ENCODE peak calls at places on chromosomes 1 and 21, in nine cellular contexts. F is NCI-H1105, K is T-helper 1 cell, R is cardiac fibroblast, J is NCI-H1417, I is foreskin melanocyte, C is T follicular helper cell, N is activated B cell treated with CpG ODN at 0.5 μM for 24 hours, Z is left colon. W is an unnamed sample.

GRCh38 chr1:205379056-205379455 is 22.3 kb upstream of the KLHDC8A start:
- DNase-seq in F (no peak), K (no peak), R (no peak), J (no peak), I (no peak), C (no peak), N (no peak), Z (no peak), W (no peak)

GRCh38 chr1:62082456-62083363 is 111.9 kb upstream of the L1TD1 start:
- DNase-seq in F (peak; percentile 8), K (no peak), R (peak; percentile 63), J (peak; percentile 5), I (peak; percentile 29), C (no peak), N (no peak), Z (peak; percentile 22), W (no peak)

GRCh38 chr1:42940851-42941639 is 17.6 kb downstream of the SLC2A1 start:
- DNase-seq in F (no peak), K (no peak), R (peak; percentile 100), J (no peak), I (peak; percentile 96), C (no peak), N (no peak), Z (peak; percentile 19), W (no peak)

GRCh38 chr1:10744044-10744443 is 52.4 kb downstream of the CASZ1 start:
- DNase-seq in F (no peak), K (no peak), R (no peak), J (no peak), I (no peak), C (no peak), N (no peak), Z (peak; percentile 48), W (no peak)

GRCh38 chr1:73868824-73869223 is 329.2 kb downstream of the LRRIQ3 start:
- DNase-seq in F (no peak), K (no peak), R (no peak), J (no peak), I (no peak), C (no peak), N (no peak), Z (no peak), W (no peak)

GRCh38 chr1:181909010-181909409 is 152.5 kb downstream of the ZNF648 start:
- DNase-seq in F (no peak), K (no peak), R (no peak), J (no peak), I (no peak), C (no peak), N (no peak), Z (no peak), W (no peak)

GRCh38 chr21:40531421-40531820 is 315.5 kb downstream of the DSCAM start:
- DNase-seq in F (no peak), K (no peak), R (no peak), J (no peak), I (no peak), C (no peak), N (no peak), Z (no peak), W (no peak)

GRCh38 chr1:50860256-50860655 is 99.8 kb downstream of the FAF1 start:
- DNase-seq in F (no peak), K (no peak), R (no peak), J (no peak), I (no peak), C (no peak), N (no peak), Z (no peak), W (no peak)

GRCh38 chr1:233033366-233033765 is 83.0 kb downstream of the NTPCR start:
- DNase-seq in F (no peak), K (no peak), R (peak; percentile 53), J (no peak), I (no peak), C (no peak), N (no peak), Z (no peak), W (no peak)